ENCODE peak calls at places on chromosomes 16 and 17, in four cellular contexts. C is GM12878, E is HepG2, N is K562. X is an unnamed sample.
A peak's percentile ranks its signal among the peaks of the same experiment; 100 is the strongest.

GRCh38 chr17:76153640-76154039 is 12.6 kb upstream of the FOXJ1 start:
- DNase-seq in N (no peak), E (peak; percentile 58), C (no peak), X (no peak)

GRCh38 chr17:14337596-14338079 is 36.8 kb downstream of the HS3ST3B1 start:
- DNase-seq in E (no peak), N (no peak), C (no peak), X (no peak)

GRCh38 chr16:1614226-1615102 is 2.3 kb downstream of the CRAMP1 start:
- DNase-seq in N (peak; percentile 50), E (no peak), C (no peak), X (peak; percentile 49)

GRCh38 chr17:60036796-60037677 is 41.7 kb downstream of the HEATR6 start:
- DNase-seq in C (peak; percentile 12), N (peak; percentile 76), E (peak; percentile 83), X (peak; percentile 86)

GRCh38 chr16:8310356-8310755 is 280.0 kb downstream of the TMEM114 start:
- DNase-seq in C (no peak), N (no peak), E (no peak), X (no peak)

GRCh38 chr17:511001-511690 is 158.5 kb upstream of the RPH3AL start:
- DNase-seq in N (no peak), E (no peak), C (no peak), X (no peak)

GRCh38 chr17:44191389-44191788 is 4.6 kb downstream of the TMUB2 start:
- DNase-seq in E (no peak), C (no peak), N (no peak), X (no peak)

GRCh38 chr16:25553711-25554436 is 137.9 kb upstream of the HS3ST4 start:
- DNase-seq in C (no peak), N (peak; percentile 69), E (no peak), X (no peak)

GRCh38 chr17:11893862-11894261 is 103.4 kb downstream of the ZNF18 start:
- DNase-seq in C (no peak), E (no peak), N (no peak), X (no peak)

GRCh38 chr16:30876867-30877266 is 17.0 kb downstream of the BCL7C start:
- DNase-seq in E (peak; percentile 62), N (no peak), C (no peak), X (peak; percentile 61)

GRCh38 chr16:27748868-27749546 is 199.1 kb downstream of the KATNIP start:
- DNase-seq in C (peak; percentile 1), N (peak; percentile 89), E (peak; percentile 25), X (peak; percentile 67)

GRCh38 chr16:71557954-71558582 is 18.8 kb downstream of the TAT start:
- DNase-seq in C (no peak), E (peak; percentile 71), N (no peak), X (no peak)

GRCh38 chr16:66476328-66477027 is 49.4 kb downstream of the BEAN1 start:
- DNase-seq in N (peak; percentile 74), E (no peak), C (no peak), X (peak; percentile 65)
- TF ChIP-seq FOXM1 in N (no peak), E (no peak), C (no peak), X (no peak)

DNA sequence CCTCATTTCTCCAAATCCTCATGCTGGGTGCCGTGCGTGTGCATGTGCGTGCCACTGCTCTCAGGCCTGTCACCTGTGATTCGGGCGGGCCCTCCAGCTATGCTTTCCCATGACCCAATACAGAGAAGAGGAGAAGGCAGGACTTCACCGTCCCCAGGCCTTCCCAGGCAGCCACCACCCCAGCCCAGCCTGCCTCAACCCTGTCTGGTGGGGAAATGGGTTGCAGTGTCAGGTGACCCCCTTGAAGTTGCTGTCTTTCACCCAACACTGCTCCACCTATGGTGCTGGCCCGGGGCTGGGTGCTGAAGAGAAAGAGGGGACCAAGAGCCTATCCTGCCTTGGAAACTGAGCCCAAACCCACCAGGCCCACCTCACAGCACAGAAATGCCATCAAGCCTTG is 94.7 kb downstream of the GOSR1 start:
- DNase-seq in C (no peak), N (no peak), E (no peak), X (no peak)
- TF ChIP-seq TARDBP in C (no peak), N (no peak), E (no peak), X (no peak)

GRCh38 chr17:66386789-66387351 is 84.5 kb downstream of the PRKCA start:
- DNase-seq in C (no peak), N (no peak), E (peak; percentile 85), X (no peak)
- TF ChIP-seq FOXM1 in C (no peak), N (no peak), E (no peak), X (no peak)

GRCh38 chr17:81538651-81539570 is 10.7 kb downstream of the FSCN2 start:
- DNase-seq in N (no peak), C (no peak), E (no peak), X (no peak)

GRCh38 chr17:81537856-81538555 is 9.8 kb downstream of the FSCN2 start:
- DNase-seq in C (no peak), N (no peak), E (no peak), X (no peak)

GRCh38 chr17:81536299-81537290 is 8.4 kb downstream of the FSCN2 start:
- DNase-seq in E (no peak), N (no peak), C (no peak), X (no peak)

GRCh38 chr17:81535480-81536298 is 7.5 kb downstream of the FSCN2 start:
- DNase-seq in C (no peak), N (no peak), E (no peak), X (no peak)

GRCh38 chr17:81537343-81537855 is 9.2 kb downstream of the FSCN2 start:
- DNase-seq in E (no peak), C (no peak), N (no peak), X (peak; percentile 46)
- TF ChIP-seq TARDBP in E (no peak), C (no peak), N (no peak), X (no peak)

DNA sequence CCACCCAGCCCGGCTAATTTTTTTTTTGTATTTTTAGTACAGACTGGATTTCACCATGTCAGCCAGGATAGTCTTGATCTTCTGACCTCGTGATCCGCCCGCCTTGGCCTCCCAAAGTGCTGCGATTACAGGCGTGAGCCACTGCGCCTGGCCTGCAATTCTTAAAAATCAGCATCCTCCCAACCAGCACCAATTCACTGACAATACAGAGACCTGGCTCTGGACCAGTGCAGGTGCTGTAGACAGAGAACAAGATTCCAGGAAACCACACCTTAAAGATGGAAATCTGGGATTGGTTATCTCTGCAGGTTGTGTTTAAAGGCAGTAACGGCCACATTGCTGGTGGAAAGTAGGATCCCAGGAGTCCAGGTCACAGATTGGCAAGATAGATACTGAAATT is 33.6 kb downstream of the TBC1D3B start:
- DNase-seq in E (no peak), N (no peak), C (no peak), X (no peak)
- TF ChIP-seq FOXM1 in E (no peak), N (no peak), C (no peak), X (no peak)

GRCh38 chr17:7383371-7383741 is 2.5 kb downstream of the TNK1 start:
- DNase-seq in E (no peak), C (no peak), N (no peak), X (no peak)

GRCh38 chr17:7380855-7381683 is at the start of gene TNK1:
- DNase-seq in C (no peak), E (peak; percentile 24), N (peak; percentile 69), X (no peak)

GRCh38 chr17:7382901-7383300 is 2.0 kb downstream of the TNK1 start:
- DNase-seq in E (no peak), N (no peak), C (no peak), X (no peak)

GRCh38 chr17:7379134-7379533 is 1.8 kb upstream of the TNK1 start:
- DNase-seq in E (no peak), C (no peak), N (no peak), X (no peak)

GRCh38 chr17:7380321-7380720 is 568 bp upstream of the TNK1 start:
- DNase-seq in C (no peak), E (no peak), N (no peak), X (no peak)
- TF ChIP-seq TARDBP in C (no peak), E (no peak), N (no peak), X (no peak)

GRCh38 chr17:81603846-81604610 is 32.9 kb downstream of the NPLOC4 start:
- DNase-seq in N (no peak), C (no peak), E (no peak), X (no peak)

GRCh38 chr17:81599719-81600486 is 37.0 kb downstream of the NPLOC4 start:
- DNase-seq in E (no peak), N (no peak), C (no peak), X (no peak)

GRCh38 chr17:81607431-81607830 is 29.5 kb downstream of the NPLOC4 start:
- DNase-seq in N (no peak), E (no peak), C (no peak), X (no peak)

DNA sequence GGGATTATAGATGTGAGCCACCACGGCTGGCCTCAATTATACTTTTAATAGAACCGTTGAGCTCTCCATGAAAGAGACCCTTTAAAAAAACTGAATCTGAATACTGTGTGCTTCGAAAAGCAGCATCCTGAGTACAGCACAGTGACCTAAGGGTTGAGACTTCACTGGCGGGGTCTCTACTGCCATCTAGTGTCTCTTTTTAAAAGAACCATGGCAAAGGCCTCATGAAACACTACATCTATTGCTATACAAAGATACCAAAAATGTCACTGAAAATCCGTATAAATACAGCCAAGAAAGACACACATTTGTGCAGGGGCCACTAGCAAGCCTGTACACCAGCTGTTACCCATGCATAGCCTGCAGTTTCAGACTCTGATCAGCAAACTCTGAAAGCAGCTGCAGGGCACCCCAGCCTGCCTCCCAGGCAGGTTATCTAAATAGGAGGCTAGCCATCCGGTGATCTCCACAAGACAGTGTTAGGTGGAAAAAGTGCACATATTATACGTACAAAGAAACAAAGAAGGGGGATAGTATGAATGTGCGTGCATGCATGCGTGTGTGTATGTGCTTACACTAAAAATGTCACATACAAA is 35.3 kb downstream of the NPLOC4 start:
- DNase-seq in E (peak; percentile 62), N (peak; percentile 56), C (peak; percentile 20), X (peak; percentile 78)
- TF ChIP-seq FOXM1 in E (no peak), N (no peak), C (no peak), X (no peak)

GRCh38 chr17:45364531-45365390 is 47.9 kb upstream of the MAP3K14 start:
- DNase-seq in C (no peak), E (no peak), N (no peak), X (peak; percentile 30)
- TF ChIP-seq TARDBP in C (no peak), E (no peak), N (no peak), X (no peak)

X was measured in HEK293T.